ENCODE peak calls at places on chromosome 18, in five cellular contexts. F is SJSA1, C is osteoblast, P is transverse colon, M is right lobe of liver. V is an unnamed sample.

GRCh38 chr18:79888016-79888415 is 63.4 kb downstream of the SLC66A2 start:
- DNase-seq in C (peak), F (peak), P (no peak), M (no peak), V (no peak)

GRCh38 chr18:49812321-49813070 is 837 bp downstream of the ACAA2 start:
- DNase-seq in F (no peak), P (no peak), M (no peak), C (peak), V (no peak)

GRCh38 chr18:1917546-1917945 is 653.8 kb downstream of the METTL4 start:
- DNase-seq in P (no peak), F (no peak), M (no peak), C (no peak), V (no peak)

GRCh38 chr18:73199151-73199550 is 331.4 kb upstream of the NETO1 start:
- DNase-seq in P (no peak), C (peak), F (no peak), M (no peak), V (no peak)

GRCh38 chr18:24398515-24398914 is 891 bp upstream of the OSBPL1A start:
- DNase-seq in F (peak), P (peak), C (no peak), M (no peak), V (peak)

GRCh38 chr18:79584491-79585394 is 94.9 kb upstream of the CTDP1 start:
- DNase-seq in P (peak), M (peak), F (peak), C (peak), V (peak)

GRCh38 chr18:36493349-36494281 is 196.1 kb downstream of the FHOD3 start:
- DNase-seq in F (no peak), M (no peak), C (no peak), P (no peak), V (no peak)

GRCh38 chr18:27355308-27355707 is 170.2 kb upstream of the CHST9 start:
- DNase-seq in M (no peak), P (no peak), C (peak), F (no peak), V (no peak)

GRCh38 chr18:26901020-26901419 is 35.5 kb upstream of the AQP4 start:
- DNase-seq in C (no peak), F (no peak), M (no peak), P (no peak), V (no peak)

GRCh38 chr18:65091737-65092329 is 659.0 kb upstream of the CDH7 start:
- DNase-seq in M (no peak), P (no peak), F (no peak), C (no peak), V (no peak)

GRCh38 chr18:77177009-77177408 is 44.4 kb upstream of the MBP start:
- DNase-seq in F (no peak), P (no peak), C (peak), M (no peak), V (no peak)

GRCh38 chr18:57901819-57902600 is 98.9 kb upstream of the ATP8B1 start:
- DNase-seq in C (peak), F (no peak), P (peak), M (no peak), V (no peak)

GRCh38 chr18:61972389-61973264 is 79.8 kb upstream of the RNF152 start:
- DNase-seq in P (no peak), C (no peak), F (no peak), M (no peak), V (no peak)

GRCh38 chr18:13500227-13500865 is 226.0 kb downstream of the FAM210A start:
- DNase-seq in C (peak), P (no peak), F (no peak), M (no peak), V (no peak)

GRCh38 chr18:46413684-46414083 is 243.3 kb downstream of the LOXHD1 start:
- DNase-seq in M (no peak), C (no peak), P (no peak), F (no peak), V (no peak)

GRCh38 chr18:49561377-49562193 is at the start of gene LIPG:
- DNase-seq in C (peak), M (peak), F (peak), P (peak), V (peak)

GRCh38 chr18:29147944-29148343 is 971.0 kb upstream of the CDH2 start:
- DNase-seq in C (no peak), F (peak), M (no peak), P (no peak), V (no peak)

GRCh38 chr18:78523850-78524249 is 455.8 kb upstream of the SALL3 start:
- DNase-seq in P (no peak), M (peak), C (no peak), F (no peak), V (no peak)

GRCh38 chr18:58755304-58756010 is 84.2 kb downstream of the MALT1 start:
- DNase-seq in F (no peak), M (no peak), P (peak), C (no peak), V (no peak)

GRCh38 chr18:49017813-49018552 is 67.2 kb upstream of the SMAD7 start:
- DNase-seq in F (peak), M (peak), C (no peak), P (peak), V (no peak)

GRCh38 chr18:79542876-79543750 is 136.5 kb upstream of the CTDP1 start:
- DNase-seq in M (no peak), C (no peak), F (peak), P (no peak), V (no peak)

GRCh38 chr18:77203071-77203470 is 46.6 kb upstream of the GALR1 start:
- DNase-seq in F (no peak), P (no peak), C (no peak), M (no peak), V (peak)

GRCh38 chr18:32048507-32049091 is 30.0 kb downstream of the RNF125 start:
- DNase-seq in P (peak), C (peak), M (peak), F (no peak), V (peak)

GRCh38 chr18:51890762-51891161 is 449.2 kb upstream of the DCC start:
- DNase-seq in C (no peak), P (peak), M (no peak), F (no peak), V (no peak)

GRCh38 chr18:29892960-29893558 is 1149.5 kb downstream of the DSC3 start:
- DNase-seq in M (no peak), C (no peak), F (no peak), P (no peak), V (no peak)

GRCh38 chr18:77271720-77272481 is 22.3 kb downstream of the GALR1 start:
- DNase-seq in F (no peak), M (no peak), P (no peak), C (no peak), V (no peak)

GRCh38 chr18:58104071-58104470 is 60.0 kb downstream of the NEDD4L start:
- DNase-seq in C (no peak), M (no peak), F (no peak), P (no peak), V (no peak)

GRCh38 chr18:74126684-74127482 is 20.8 kb downstream of the FBXO15 start:
- DNase-seq in P (no peak), M (no peak), C (no peak), F (no peak), V (no peak)

GRCh38 chr18:54983041-54983686 is 23.9 kb upstream of the CCDC68 start:
- DNase-seq in M (no peak), P (no peak), F (no peak), C (no peak), V (no peak)

GRCh38 chr18:79924814-79925655 is 26.4 kb downstream of the SLC66A2 start:
- DNase-seq in F (peak), M (peak), P (peak), C (peak), V (peak)

GRCh38 chr18:5287854-5288253 is 7.7 kb downstream of the ZBTB14 start:
- DNase-seq in F (no peak), P (no peak), M (no peak), C (no peak), V (no peak)

GRCh38 chr18:75809392-75809791 is 381.9 kb upstream of the SMIM21 start:
- DNase-seq in P (peak), F (no peak), C (no peak), M (no peak), V (no peak)
- H3K4me3 ChIP-seq in P (peak), F (no peak), C (no peak), M (no peak), V (no peak)

GRCh38 chr18:45383228-45383627 is 232.0 kb upstream of the SLC14A2 start:
- DNase-seq in P (no peak), C (no peak), F (no peak), M (no peak), V (no peak)
- H3K27ac ChIP-seq in P (no peak), C (no peak), F (no peak), M (no peak), V (no peak)

GRCh38 chr18:43952398-43952797 is 675.1 kb upstream of the SYT4 start:
- DNase-seq in P (no peak), M (no peak), F (no peak), C (no peak), V (no peak)

GRCh38 chr18:43949291-43949690 is 672.0 kb upstream of the SYT4 start:
- DNase-seq in M (no peak), P (no peak), F (no peak), C (no peak), V (no peak)

DNA sequence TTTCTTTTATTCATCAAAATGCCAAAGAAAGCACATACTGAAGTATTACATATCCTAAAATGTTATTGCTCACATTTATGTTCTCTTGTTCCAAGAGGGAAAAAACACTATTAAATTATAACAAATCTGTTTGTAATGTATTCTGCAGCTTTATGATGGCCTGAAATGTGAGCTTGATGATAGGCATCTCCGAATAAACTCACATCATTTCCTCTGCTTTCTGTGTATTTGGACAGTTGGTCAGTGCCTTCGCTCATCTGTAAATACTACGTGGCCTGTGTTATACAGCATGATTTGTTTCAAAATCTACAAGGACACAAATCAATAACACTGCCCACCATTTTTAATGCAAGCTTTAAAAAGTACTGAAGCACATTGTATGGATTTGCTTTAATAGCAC is 672.8 kb upstream of the SYT4 start:
- DNase-seq in P (no peak), M (no peak), C (no peak), F (no peak), V (no peak)
- H3K4me3 ChIP-seq in P (no peak), M (no peak), C (no peak), F (no peak), V (no peak)

DNA sequence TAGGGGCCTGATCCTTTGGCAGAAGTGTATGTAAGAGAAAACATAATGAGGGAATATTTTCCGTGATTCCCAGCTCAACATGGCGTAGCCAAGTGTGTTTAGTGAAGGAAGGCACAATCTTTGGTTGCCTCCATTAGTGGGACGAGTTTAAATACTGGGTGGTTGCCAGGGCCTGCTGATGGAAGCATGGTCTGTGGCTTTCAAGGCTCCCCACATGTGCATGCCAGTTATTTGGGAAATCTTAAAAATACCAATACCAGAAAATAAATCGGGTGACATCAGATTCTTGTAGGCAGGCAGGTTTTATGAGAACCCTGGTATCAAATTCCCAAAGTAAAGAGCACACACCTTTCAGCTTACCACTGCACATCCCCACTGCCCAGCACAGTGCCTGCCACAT is 7.1 kb downstream of the MYL12A start:
- DNase-seq in M (no peak), P (no peak), F (no peak), C (no peak), V (no peak)
- H3K27ac ChIP-seq in M (no peak), P (peak), F (no peak), C (no peak), V (peak)

GRCh38 chr18:22432672-22433137 is 15.0 kb upstream of the CTAGE1 start:
- DNase-seq in C (peak), P (peak), F (peak), M (peak), V (peak)
- H3K4me3 ChIP-seq in C (no peak), P (no peak), F (no peak), M (no peak), V (no peak)

GRCh38 chr18:63177822-63178525 is 141.6 kb downstream of the BCL2 start:
- DNase-seq in F (no peak), P (peak), C (no peak), M (no peak), V (no peak)
- H3K27ac ChIP-seq in F (no peak), P (peak), C (no peak), M (no peak), V (peak)

DNA sequence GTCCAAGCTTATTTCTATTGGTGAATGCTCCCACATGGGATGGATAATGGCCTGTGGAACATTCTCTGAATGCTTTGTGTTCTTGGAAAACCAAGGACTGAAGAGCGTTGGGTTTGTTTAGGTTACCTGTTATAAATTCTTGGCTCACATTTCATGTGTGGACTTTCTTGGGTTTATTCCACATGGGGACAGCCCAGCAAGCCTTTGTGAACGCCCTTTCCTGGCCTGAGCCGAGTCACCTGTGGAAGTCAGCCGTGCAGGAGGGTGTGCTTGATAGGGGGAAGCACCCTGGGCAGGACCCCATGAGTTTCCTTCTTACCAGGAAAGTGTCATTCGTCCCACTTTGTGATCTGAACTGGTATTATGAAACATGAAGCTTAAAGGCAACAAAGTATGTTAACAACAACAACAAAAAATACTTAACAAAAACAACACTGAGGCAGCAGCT is 4.1 kb downstream of the RAB31 start:
- DNase-seq in F (no peak), M (peak), P (no peak), C (no peak), V (peak)
- H3K4me3 ChIP-seq in F (no peak), M (no peak), P (no peak), C (no peak), V (no peak)

GRCh38 chr18:53799134-53799533 is 425.3 kb downstream of the MBD2 start:
- DNase-seq in M (no peak), C (no peak), F (no peak), P (no peak), V (no peak)
- H3K27ac ChIP-seq in M (no peak), C (no peak), F (no peak), P (no peak), V (no peak)